ENCODE peak calls at places on chromosome 3, in seven cellular contexts. One of them, this sample, is unnamed.

GRCh38 chr3:63726656-63727055 is 74.2 kb downstream of the SNTN start:
- DNase-seq in left lung: no peak
- DNase-seq in psoas muscle: no peak
- DNase-seq in pancreas: no peak
- DNase-seq in upper lobe of right lung: no peak
- DNase-seq in GM23248: peak; percentile 19
- DNase-seq in AG04450: no peak
- DNase-seq in this sample: no peak

GRCh38 chr3:132822266-132822665 is 100.1 kb upstream of the NPHP3 start:
- DNase-seq in left lung: no peak
- DNase-seq in psoas muscle: no peak
- DNase-seq in pancreas: no peak
- DNase-seq in upper lobe of right lung: no peak
- DNase-seq in GM23248: no peak
- DNase-seq in AG04450: no peak
- DNase-seq in this sample: no peak

GRCh38 chr3:49785565-49786356 is 581 bp downstream of the IP6K1 start:
- DNase-seq in left lung: no peak
- DNase-seq in psoas muscle: no peak
- DNase-seq in pancreas: no peak
- DNase-seq in upper lobe of right lung: no peak
- DNase-seq in GM23248: peak; percentile 71
- DNase-seq in AG04450: no peak
- DNase-seq in this sample: no peak

GRCh38 chr3:127409421-127410136 is 121.7 kb upstream of the PRR20G start:
- DNase-seq in left lung: no peak
- DNase-seq in psoas muscle: no peak
- DNase-seq in pancreas: no peak
- DNase-seq in upper lobe of right lung: no peak
- DNase-seq in GM23248: no peak
- DNase-seq in AG04450: no peak
- DNase-seq in this sample: no peak

GRCh38 chr3:69200384-69201068 is 78.1 kb upstream of the LMOD3 start:
- DNase-seq in left lung: no peak
- DNase-seq in psoas muscle: no peak
- DNase-seq in pancreas: no peak
- DNase-seq in upper lobe of right lung: no peak
- DNase-seq in GM23248: no peak
- DNase-seq in AG04450: no peak
- DNase-seq in this sample: no peak

GRCh38 chr3:140167600-140168281 is 232.8 kb downstream of the CLSTN2 start:
- DNase-seq in left lung: no peak
- DNase-seq in psoas muscle: no peak
- DNase-seq in pancreas: no peak
- DNase-seq in upper lobe of right lung: no peak
- DNase-seq in GM23248: no peak
- DNase-seq in AG04450: no peak
- DNase-seq in this sample: no peak

GRCh38 chr3:160278210-160278609 is 53.0 kb downstream of the C3orf80 start:
- DNase-seq in left lung: no peak
- DNase-seq in psoas muscle: no peak
- DNase-seq in pancreas: no peak
- DNase-seq in upper lobe of right lung: no peak
- DNase-seq in GM23248: no peak
- DNase-seq in AG04450: no peak
- DNase-seq in this sample: no peak

GRCh38 chr3:132394334-132394733 is 23.0 kb upstream of the DNAJC13 start:
- DNase-seq in left lung: no peak
- DNase-seq in psoas muscle: no peak
- DNase-seq in pancreas: no peak
- DNase-seq in upper lobe of right lung: no peak
- DNase-seq in GM23248: peak; percentile 34
- DNase-seq in AG04450: no peak
- DNase-seq in this sample: no peak

GRCh38 chr3:185153170-185153733 is 392 bp upstream of the C3orf70 start:
- DNase-seq in left lung: peak; percentile 67
- DNase-seq in psoas muscle: peak; percentile 19
- DNase-seq in pancreas: no peak
- DNase-seq in upper lobe of right lung: no peak
- DNase-seq in GM23248: no peak
- DNase-seq in AG04450: no peak
- DNase-seq in this sample: no peak

GRCh38 chr3:38579146-38579545 is 70.3 kb downstream of the SCN5A start:
- DNase-seq in left lung: peak; percentile 77
- DNase-seq in psoas muscle: peak; percentile 35
- DNase-seq in pancreas: peak; percentile 65
- DNase-seq in upper lobe of right lung: peak; percentile 54
- DNase-seq in GM23248: peak; percentile 31
- DNase-seq in AG04450: no peak
- DNase-seq in this sample: no peak

GRCh38 chr3:42844815-42845214 is 30.9 kb downstream of the CYP8B1 start:
- DNase-seq in left lung: no peak
- DNase-seq in psoas muscle: no peak
- DNase-seq in pancreas: no peak
- DNase-seq in upper lobe of right lung: no peak
- DNase-seq in GM23248: no peak
- DNase-seq in AG04450: no peak
- DNase-seq in this sample: no peak

GRCh38 chr3:196493292-196493691 is 10.3 kb downstream of the RNF168 start:
- DNase-seq in left lung: no peak
- DNase-seq in psoas muscle: no peak
- DNase-seq in pancreas: no peak
- DNase-seq in upper lobe of right lung: no peak
- DNase-seq in GM23248: no peak
- DNase-seq in AG04450: no peak
- DNase-seq in this sample: no peak

GRCh38 chr3:67401911-67402310 is 252.5 kb downstream of the SUCLG2 start:
- DNase-seq in left lung: peak; percentile 50
- DNase-seq in psoas muscle: no peak
- DNase-seq in pancreas: no peak
- DNase-seq in upper lobe of right lung: peak; percentile 74
- DNase-seq in GM23248: no peak
- DNase-seq in AG04450: no peak
- DNase-seq in this sample: no peak

GRCh38 chr3:52153389-52154096 is 680 bp downstream of the POC1A start:
- DNase-seq in left lung: peak; percentile 75
- DNase-seq in psoas muscle: peak; percentile 25
- DNase-seq in pancreas: no peak
- DNase-seq in upper lobe of right lung: no peak
- DNase-seq in GM23248: peak; percentile 80
- DNase-seq in AG04450: no peak
- DNase-seq in this sample: no peak

GRCh38 chr3:105830836-105831235 is 38.0 kb downstream of the CBLB start:
- DNase-seq in left lung: no peak
- DNase-seq in psoas muscle: no peak
- DNase-seq in pancreas: no peak
- DNase-seq in upper lobe of right lung: no peak
- DNase-seq in GM23248: no peak
- DNase-seq in AG04450: no peak
- DNase-seq in this sample: no peak

GRCh38 chr3:5078151-5078550 is 43.9 kb upstream of the ARL8B start:
- DNase-seq in left lung: no peak
- DNase-seq in psoas muscle: no peak
- DNase-seq in pancreas: no peak
- DNase-seq in upper lobe of right lung: no peak
- DNase-seq in GM23248: no peak
- DNase-seq in AG04450: peak; percentile 20
- DNase-seq in this sample: no peak

GRCh38 chr3:120093923-120094775 is at the start of gene GSK3B:
- DNase-seq in left lung: peak; percentile 98
- DNase-seq in psoas muscle: no peak
- DNase-seq in pancreas: peak; percentile 98
- DNase-seq in upper lobe of right lung: peak; percentile 99
- DNase-seq in GM23248: peak; percentile 88
- DNase-seq in AG04450: no peak
- DNase-seq in this sample: peak; percentile 86

GRCh38 chr3:45062697-45063070 is 36.6 kb downstream of the CLEC3B start:
- DNase-seq in left lung: no peak
- DNase-seq in psoas muscle: no peak
- DNase-seq in pancreas: no peak
- DNase-seq in upper lobe of right lung: no peak
- DNase-seq in GM23248: no peak
- DNase-seq in AG04450: no peak
- DNase-seq in this sample: no peak

GRCh38 chr3:13887746-13888300 is 8.0 kb upstream of the WNT7A start:
- DNase-seq in left lung: no peak
- DNase-seq in psoas muscle: no peak
- DNase-seq in pancreas: no peak
- DNase-seq in upper lobe of right lung: peak; percentile 13
- DNase-seq in GM23248: no peak
- DNase-seq in AG04450: no peak
- DNase-seq in this sample: no peak

GRCh38 chr3:46186856-46187700 is 21.0 kb downstream of the CCR1 start:
- DNase-seq in left lung: no peak
- DNase-seq in psoas muscle: no peak
- DNase-seq in pancreas: no peak
- DNase-seq in upper lobe of right lung: no peak
- DNase-seq in GM23248: no peak
- DNase-seq in AG04450: no peak
- DNase-seq in this sample: no peak

DNA sequence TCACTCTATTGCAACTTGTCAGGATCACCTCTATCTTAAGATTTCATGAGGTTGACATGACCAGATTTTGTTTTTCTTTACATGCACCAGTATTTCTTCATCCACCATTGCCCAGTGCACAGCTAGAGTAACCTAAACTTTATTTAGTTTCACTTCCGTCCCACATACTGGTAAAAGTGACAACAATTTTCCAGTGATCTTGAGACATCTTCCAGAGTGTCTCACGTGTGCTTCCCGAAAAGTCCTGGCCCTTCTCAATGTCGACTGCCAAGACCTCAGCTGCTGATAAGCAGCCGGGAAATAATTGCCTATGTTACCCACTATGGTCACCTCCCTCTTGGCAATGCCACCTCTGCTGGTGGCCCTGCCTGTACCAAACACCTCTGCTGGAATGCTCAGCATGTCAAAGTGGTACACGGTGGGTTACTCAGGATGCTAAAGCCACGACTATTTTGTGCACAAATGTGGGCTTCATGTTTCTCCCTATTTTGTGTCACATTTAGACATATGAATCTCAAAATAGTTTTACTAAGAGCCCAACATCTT is 379.7 kb upstream of the TGFBR2 start:
- DNase-seq in left lung: no peak
- DNase-seq in psoas muscle: no peak
- DNase-seq in pancreas: no peak
- DNase-seq in upper lobe of right lung: no peak
- DNase-seq in GM23248: no peak
- DNase-seq in AG04450: no peak
- DNase-seq in this sample: no peak
- H3K27ac ChIP-seq in left lung: no peak overlapping the region
- H3K27ac ChIP-seq in psoas muscle: no peak overlapping the region
- H3K27ac ChIP-seq in pancreas: no peak overlapping the region
- H3K27ac ChIP-seq in upper lobe of right lung: no peak overlapping the region
- H3K27ac ChIP-seq in GM23248: no peak overlapping the region
- H3K27ac ChIP-seq in AG04450: no peak overlapping the region
- H3K27ac ChIP-seq in this sample: no peak overlapping the region

GRCh38 chr3:126370606-126371005 is 13.4 kb upstream of the KLF15 start:
- DNase-seq in left lung: no peak
- DNase-seq in psoas muscle: no peak
- DNase-seq in pancreas: no peak
- DNase-seq in upper lobe of right lung: peak; percentile 40
- DNase-seq in GM23248: no peak
- DNase-seq in AG04450: no peak
- DNase-seq in this sample: no peak
- H3K27ac ChIP-seq in left lung: no peak overlapping the region
- H3K27ac ChIP-seq in psoas muscle: peak overlapping the region; percentile 84
- H3K27ac ChIP-seq in pancreas: no peak overlapping the region
- H3K27ac ChIP-seq in upper lobe of right lung: no peak overlapping the region
- H3K27ac ChIP-seq in GM23248: no peak overlapping the region
- H3K27ac ChIP-seq in AG04450: no peak overlapping the region
- H3K27ac ChIP-seq in this sample: no peak overlapping the region

DNA sequence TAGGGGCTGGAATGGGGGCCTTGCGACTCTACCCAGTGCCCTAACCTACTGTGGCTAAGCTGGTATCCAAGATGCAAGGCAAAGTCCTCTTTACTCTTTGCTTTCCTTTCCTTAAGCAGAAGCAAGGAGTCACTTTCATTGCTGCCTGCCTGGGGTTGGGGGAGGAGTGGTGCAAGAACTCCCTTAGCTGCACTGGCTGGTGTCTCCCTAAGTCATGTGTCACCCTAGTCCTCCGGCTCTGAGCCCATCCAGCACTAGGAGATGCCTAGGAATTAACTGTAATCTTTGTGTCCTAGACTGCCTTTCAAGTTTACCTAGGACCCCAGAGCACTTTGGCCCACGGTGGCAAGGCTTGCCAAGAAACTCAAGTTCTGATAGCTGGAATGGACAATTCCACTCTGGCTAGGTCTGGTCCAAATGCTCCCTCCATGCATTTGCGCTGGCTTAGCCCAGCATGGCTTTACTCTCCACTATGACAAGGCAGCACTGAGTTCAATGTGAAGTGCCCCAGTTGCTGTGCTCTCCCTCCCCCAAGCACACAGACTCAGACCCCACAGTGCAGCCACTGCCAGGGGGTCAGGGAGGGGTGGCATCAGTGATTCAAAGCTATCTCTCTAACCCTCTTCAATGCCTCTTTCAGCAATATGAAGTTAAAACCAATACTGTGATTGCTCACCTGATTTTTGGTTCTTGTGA is 58.7 kb downstream of the ESYT3 start:
- DNase-seq in left lung: no peak
- DNase-seq in psoas muscle: no peak
- DNase-seq in pancreas: no peak
- DNase-seq in upper lobe of right lung: no peak
- DNase-seq in GM23248: no peak
- DNase-seq in AG04450: no peak
- DNase-seq in this sample: no peak
- H3K27ac ChIP-seq in left lung: peak overlapping the region; percentile 28
- H3K27ac ChIP-seq in psoas muscle: peak overlapping the region; percentile 79
- H3K27ac ChIP-seq in pancreas: no peak overlapping the region
- H3K27ac ChIP-seq in upper lobe of right lung: no peak overlapping the region
- H3K27ac ChIP-seq in GM23248: no peak overlapping the region
- H3K27ac ChIP-seq in AG04450: no peak overlapping the region
- H3K27ac ChIP-seq in this sample: no peak overlapping the region

GRCh38 chr3:152302521-152303021 is 33.8 kb downstream of the MBNL1 start:
- DNase-seq in left lung: no peak
- DNase-seq in psoas muscle: peak; percentile 40
- DNase-seq in pancreas: peak; percentile 46
- DNase-seq in upper lobe of right lung: peak; percentile 72
- DNase-seq in GM23248: peak; percentile 95
- DNase-seq in AG04450: peak; percentile 55
- DNase-seq in this sample: no peak
- H3K27ac ChIP-seq in left lung: peak overlapping the region; percentile 45
- H3K27ac ChIP-seq in psoas muscle: peak overlapping the region; percentile 94
- H3K27ac ChIP-seq in pancreas: peak overlapping the region; percentile 59
- H3K27ac ChIP-seq in upper lobe of right lung: peak overlapping the region; percentile 73
- H3K27ac ChIP-seq in GM23248: peak overlapping the region; percentile 94
- H3K27ac ChIP-seq in AG04450: peak overlapping the region; percentile 33
- H3K27ac ChIP-seq in this sample: peak overlapping the region; percentile 9

GRCh38 chr3:144643778-144644191 is 672.2 kb downstream of the DIPK2A start:
- DNase-seq in left lung: no peak
- DNase-seq in psoas muscle: no peak
- DNase-seq in pancreas: no peak
- DNase-seq in upper lobe of right lung: no peak
- DNase-seq in GM23248: peak; percentile 83
- DNase-seq in AG04450: peak; percentile 26
- DNase-seq in this sample: no peak
- H3K27ac ChIP-seq in left lung: no peak overlapping the region
- H3K27ac ChIP-seq in psoas muscle: no peak overlapping the region
- H3K27ac ChIP-seq in pancreas: no peak overlapping the region
- H3K27ac ChIP-seq in upper lobe of right lung: no peak overlapping the region
- H3K27ac ChIP-seq in GM23248: peak overlapping the region; percentile 19
- H3K27ac ChIP-seq in AG04450: no peak overlapping the region
- H3K27ac ChIP-seq in this sample: no peak overlapping the region

This sample was measured in caudate nucleus.